ENCODE peak calls at places on chromosomes 12 and 14, in six cellular contexts. Q is foreskin fibroblast, J is cardiac fibroblast, F is Panc1, I is cardiac muscle cell, U is NB4. S is an unnamed sample.

GRCh38 chr14:99503848-99504453 is 22.7 kb downstream of the CCNK start:
- DNase-seq in F (no peak), I (no peak), U (no peak), Q (no peak), J (no peak), S (no peak)

GRCh38 chr12:127343941-127344340 is 923.0 kb upstream of the TMEM132C start:
- DNase-seq in F (no peak), U (no peak), I (no peak), J (no peak), Q (no peak), S (peak; percentile 13)

GRCh38 chr12:90809941-90810340 is 145.0 kb downstream of the CCER1 start:
- DNase-seq in I (no peak), U (no peak), J (no peak), Q (no peak), F (no peak), S (no peak)

GRCh38 chr12:124385219-124385969 is 90.5 kb downstream of the RFLNA start:
- DNase-seq in J (peak; percentile 65), F (no peak), Q (peak; percentile 60), U (no peak), I (peak; percentile 68), S (peak; percentile 68)

GRCh38 chr12:54413284-54414190 is 5.5 kb downstream of the ITGA5 start:
- DNase-seq in J (peak; percentile 53), F (no peak), I (peak; percentile 48), Q (no peak), U (peak; percentile 94), S (no peak)

GRCh38 chr14:100825691-100826331 is at the start of gene MEG3:
- DNase-seq in J (peak; percentile 89), I (peak; percentile 83), F (no peak), Q (peak; percentile 76), U (no peak), S (peak; percentile 91)

GRCh38 chr12:106634206-106634605 is 51.4 kb downstream of the RFX4 start:
- DNase-seq in I (no peak), Q (no peak), F (no peak), U (no peak), J (no peak), S (no peak)

GRCh38 chr12:65126482-65126881 is 5.4 kb upstream of the WIF1 start:
- DNase-seq in Q (no peak), I (no peak), J (no peak), U (no peak), F (no peak), S (no peak)

GRCh38 chr14:37587881-37588666 is 7.0 kb downstream of the FOXA1 start:
- DNase-seq in U (no peak), F (no peak), J (no peak), I (no peak), Q (no peak), S (no peak)

GRCh38 chr14:43535231-43535838 is 971.7 kb downstream of the FSCB start:
- DNase-seq in J (no peak), I (no peak), Q (no peak), F (no peak), U (no peak), S (no peak)

DNA sequence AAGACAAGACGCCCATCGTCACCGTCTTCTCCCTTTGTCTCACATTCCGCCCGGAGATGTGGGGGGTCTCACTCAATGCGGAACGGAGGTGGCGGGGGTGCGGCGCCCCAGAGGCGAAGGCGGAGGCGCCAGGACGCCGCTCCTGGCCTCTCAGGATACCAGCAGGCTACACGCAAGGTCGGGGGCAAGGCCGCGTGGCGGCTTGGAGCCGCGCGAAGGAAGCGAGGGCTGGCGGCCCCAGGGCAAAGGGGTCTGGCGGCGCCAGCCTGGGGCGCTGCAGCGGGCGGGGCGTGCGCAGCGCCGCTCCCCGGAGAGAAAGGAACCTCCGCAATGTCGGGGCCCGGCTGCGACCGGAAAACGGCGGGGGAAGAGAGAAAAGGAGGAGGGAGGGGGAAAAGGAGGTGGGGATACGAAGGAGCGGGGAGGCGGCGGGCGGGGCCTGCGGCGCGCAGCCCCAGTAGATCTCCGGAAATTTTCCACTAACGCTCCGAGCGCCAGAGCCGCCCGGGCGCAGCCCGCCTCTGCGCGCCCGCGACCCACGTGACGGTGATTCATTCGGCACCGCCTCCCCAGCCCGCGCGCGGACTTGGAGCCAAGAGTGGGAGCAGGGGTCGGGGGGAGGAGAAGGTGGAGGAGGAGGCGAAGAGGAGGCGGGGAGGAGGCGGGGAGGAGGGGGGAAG is 10.5 kb upstream of the SLC38A2 start:
- DNase-seq in F (no peak), J (peak; percentile 99), I (peak; percentile 99), Q (peak; percentile 99), U (peak; percentile 98), S (peak; percentile 97)
- TF ChIP-seq CTCF in F (peak; percentile 41), J (no peak), I (peak; percentile 24), Q (no peak), U (no peak), S (peak; percentile 0)

GRCh38 chr14:31283568-31284252 is 76.1 kb upstream of the HECTD1 start:
- DNase-seq in U (peak; percentile 32), I (no peak), J (no peak), Q (no peak), F (no peak), S (peak; percentile 29)

GRCh38 chr14:31291210-31291609 is 83.6 kb upstream of the HECTD1 start:
- DNase-seq in J (peak; percentile 7), I (no peak), U (peak; percentile 52), Q (no peak), F (no peak), S (no peak)

GRCh38 chr14:31283153-31283552 is 75.6 kb upstream of the HECTD1 start:
- DNase-seq in J (no peak), U (no peak), F (no peak), I (no peak), Q (no peak), S (no peak)

GRCh38 chr14:31286456-31287293 is 79.1 kb upstream of the HECTD1 start:
- DNase-seq in Q (no peak), U (no peak), J (no peak), F (no peak), I (no peak), S (no peak)

GRCh38 chr14:31287294-31287972 is 79.8 kb upstream of the HECTD1 start:
- DNase-seq in Q (no peak), J (no peak), I (no peak), F (no peak), U (no peak), S (no peak)
- H3K4me3 ChIP-seq in Q (no peak overlapping the region), J (no peak overlapping the region), I (no peak overlapping the region), F (no peak overlapping the region), U (no peak overlapping the region), S (no peak overlapping the region)

GRCh38 chr12:74408601-74409166 is 129.0 kb upstream of the ATXN7L3B start:
- DNase-seq in I (no peak), U (no peak), F (no peak), Q (no peak), J (no peak), S (no peak)

GRCh38 chr12:74415633-74416032 is 122.0 kb upstream of the ATXN7L3B start:
- DNase-seq in Q (peak; percentile 0), F (no peak), J (peak; percentile 17), I (peak; percentile 22), U (peak; percentile 41), S (peak; percentile 22)

GRCh38 chr12:74418573-74418972 is 119.1 kb upstream of the ATXN7L3B start:
- DNase-seq in Q (no peak), I (no peak), F (no peak), J (no peak), U (no peak), S (no peak)

GRCh38 chr12:74412607-74413230 is 124.9 kb upstream of the ATXN7L3B start:
- DNase-seq in U (peak; percentile 24), J (peak; percentile 19), F (no peak), I (peak; percentile 29), Q (peak; percentile 0), S (peak; percentile 30)
- TF ChIP-seq CTCF in U (peak; percentile 8), J (peak; percentile 14), F (peak; percentile 55), I (peak; percentile 40), Q (peak; percentile 19), S (peak; percentile 39)

GRCh38 chr14:79899610-79900009 is 311.7 kb downstream of the DIO2 start:
- DNase-seq in U (no peak), F (no peak), J (no peak), Q (no peak), I (no peak), S (no peak)
- H3K4me3 ChIP-seq in U (no peak overlapping the region), F (no peak overlapping the region), J (no peak overlapping the region), Q (no peak overlapping the region), I (no peak overlapping the region), S (no peak overlapping the region)

GRCh38 chr12:49552425-49552824 is 13.6 kb downstream of the KCNH3 start:
- DNase-seq in I (no peak), U (no peak), F (no peak), J (no peak), Q (no peak), S (no peak)

GRCh38 chr12:49552899-49553298 is 14.1 kb downstream of the KCNH3 start:
- DNase-seq in U (no peak), I (no peak), Q (no peak), F (no peak), J (no peak), S (no peak)

GRCh38 chr12:49552014-49552413 is 13.2 kb downstream of the KCNH3 start:
- DNase-seq in J (peak; percentile 56), Q (peak; percentile 24), I (peak; percentile 46), F (no peak), U (no peak), S (no peak)

GRCh38 chr12:49554266-49554665 is 13.7 kb downstream of the MCRS1 start:
- DNase-seq in Q (no peak), I (no peak), F (no peak), U (no peak), J (no peak), S (no peak)

DNA sequence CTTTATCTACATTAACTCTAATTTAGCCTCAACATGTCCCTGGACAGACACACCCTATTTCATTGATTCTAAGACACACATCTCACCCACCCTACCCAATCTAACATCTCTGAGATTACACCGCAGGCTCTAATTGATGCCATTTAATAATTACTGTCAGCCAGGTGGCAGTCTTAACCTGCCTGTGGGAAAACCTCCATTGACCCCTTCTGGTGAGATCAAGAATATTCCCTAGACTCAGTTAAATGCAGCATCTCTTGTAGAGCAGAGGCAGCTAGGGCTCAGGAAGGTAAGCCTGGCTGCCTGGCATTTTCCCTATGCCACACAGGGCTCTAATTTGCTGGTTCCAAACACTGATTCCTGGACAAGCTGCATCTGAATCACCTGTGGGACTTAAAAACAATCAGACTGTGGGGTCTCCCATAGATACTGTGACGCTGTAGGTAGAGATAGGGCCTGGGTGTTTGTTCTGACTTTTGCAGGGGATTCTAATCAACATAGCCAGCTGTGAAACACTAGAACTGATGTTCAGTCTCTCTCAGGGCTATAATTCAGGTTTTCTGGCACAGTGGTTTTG is 14.3 kb downstream of the MCRS1 start:
- DNase-seq in Q (no peak), U (peak; percentile 50), I (no peak), F (peak; percentile 47), J (peak; percentile 29), S (no peak)
- TF ChIP-seq CTCF in Q (peak; percentile 24), U (peak; percentile 52), I (peak; percentile 31), F (peak; percentile 79), J (peak; percentile 40), S (peak; percentile 38)